ENCODE peak calls at places on chromosomes 5 and 9, in six cellular contexts. U is kidney, B is left lung, T is breast epithelium, J is tibial artery, M is pancreas. N is an unnamed sample.

GRCh38 chr9:20529837-20530236 is 92.5 kb downstream of the MLLT3 start:
- DNase-seq in M (no peak), J (no peak), B (no peak), U (no peak), T (no peak), N (no peak)

GRCh38 chr9:130770679-130771442 is 64.2 kb upstream of the ABL1 start:
- DNase-seq in M (no peak), U (no peak), T (no peak), J (no peak), B (no peak), N (no peak)

GRCh38 chr5:65262094-65262493 is 219.6 kb downstream of the ADAMTS6 start:
- DNase-seq in J (no peak), M (peak; percentile 54), U (no peak), B (no peak), T (no peak), N (no peak)

GRCh38 chr9:100670719-100671118 is 92.8 kb downstream of the CAVIN4 start:
- DNase-seq in J (no peak), B (no peak), M (no peak), U (no peak), T (no peak), N (no peak)

GRCh38 chr5:147177125-147177840 is 57.5 kb upstream of the STK32A start:
- DNase-seq in B (no peak), J (no peak), T (no peak), M (no peak), U (no peak), N (no peak)

GRCh38 chr5:31573494-31573893 is 41.4 kb downstream of the C5orf22 start:
- DNase-seq in M (no peak), B (no peak), T (no peak), U (no peak), J (no peak), N (no peak)

GRCh38 chr5:116455061-116455460 is 119.6 kb downstream of the SEMA6A start:
- DNase-seq in U (no peak), B (no peak), T (no peak), M (no peak), J (no peak), N (no peak)

GRCh38 chr5:150653145-150653761 is 7.8 kb upstream of the MYOZ3 start:
- DNase-seq in U (peak; percentile 33), J (no peak), M (no peak), B (peak; percentile 2), T (no peak), N (no peak)

GRCh38 chr5:171661146-171661545 is 124.5 kb upstream of the SMIM23 start:
- DNase-seq in J (no peak), T (no peak), M (no peak), B (no peak), U (no peak), N (no peak)

GRCh38 chr9:68981825-68982224 is 32.1 kb downstream of the PRKACG start:
- DNase-seq in U (no peak), M (no peak), B (no peak), T (no peak), J (no peak), N (peak; percentile 59)

GRCh38 chr9:68980341-68980914 is 33.5 kb downstream of the PRKACG start:
- DNase-seq in B (no peak), J (no peak), T (no peak), U (no peak), M (no peak), N (peak; percentile 22)

GRCh38 chr9:68983797-68984419 is 30.0 kb downstream of the PRKACG start:
- DNase-seq in T (no peak), J (no peak), U (no peak), B (no peak), M (no peak), N (no peak)

GRCh38 chr9:68979538-68980314 is 34.2 kb downstream of the PRKACG start:
- DNase-seq in T (no peak), U (no peak), B (no peak), M (no peak), J (no peak), N (peak; percentile 25)

GRCh38 chr9:68983008-68983411 is 30.9 kb downstream of the PRKACG start:
- DNase-seq in U (no peak), J (no peak), T (no peak), M (no peak), B (no peak), N (no peak)
- H3K4me1 ChIP-seq in U (no peaks in the 10 kb centered on the region), J (no peaks in the 10 kb centered on the region), T (no peaks in the 10 kb centered on the region), M (peaks cover 8% of the 10 kb centered on the region), B (peaks cover 8% of the 10 kb centered on the region), N (peaks cover 12% of the 10 kb centered on the region)

GRCh38 chr9:91378695-91379127 is 17.0 kb upstream of the AUH start:
- DNase-seq in T (no peak), B (no peak), J (no peak), U (no peak), M (no peak), N (no peak)
- H3K4me3 ChIP-seq in T (no peak overlapping the region), B (no peak overlapping the region), J (no peak overlapping the region), U (no peak overlapping the region), M (no peak overlapping the region), N (no peak overlapping the region)

DNA sequence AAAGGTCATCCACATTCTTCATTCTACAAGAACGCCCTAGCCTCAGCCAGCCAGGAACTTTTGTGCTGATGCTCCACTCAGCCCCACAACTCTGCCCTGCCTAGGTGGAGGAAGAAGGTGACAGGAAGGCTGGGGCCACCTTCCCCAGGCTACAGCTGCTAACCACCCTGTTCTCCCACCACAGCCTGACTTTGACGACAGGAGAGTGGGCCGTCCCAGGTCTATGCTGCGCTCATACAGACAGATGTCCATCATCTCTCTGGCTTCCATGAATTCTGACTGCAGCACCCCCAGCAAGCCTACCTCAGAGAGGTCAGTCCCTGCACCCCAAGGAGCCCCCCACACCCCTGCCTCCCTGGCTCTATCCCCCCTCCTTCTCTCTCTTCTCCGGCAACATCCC is 28.2 kb upstream of the FOXI1 start:
- DNase-seq in B (no peak), U (no peak), M (no peak), T (no peak), J (no peak), N (no peak)
- H3K4me1 ChIP-seq in B (no peaks in the 10 kb centered on the region), U (no peaks in the 10 kb centered on the region), M (no peaks in the 10 kb centered on the region), T (no peaks in the 10 kb centered on the region), J (no peaks in the 10 kb centered on the region), N (no peaks in the 10 kb centered on the region)

GRCh38 chr5:54445691-54446090 is 9.8 kb upstream of the HSPB3 start:
- DNase-seq in M (no peak), B (no peak), J (no peak), U (no peak), T (no peak), N (no peak)

GRCh38 chr5:54443264-54443663 is 12.2 kb upstream of the HSPB3 start:
- DNase-seq in B (no peak), M (no peak), T (no peak), U (no peak), J (no peak), N (no peak)

GRCh38 chr5:54438601-54439399 is 16.7 kb upstream of the HSPB3 start:
- DNase-seq in U (no peak), J (no peak), M (no peak), B (no peak), T (no peak), N (no peak)

GRCh38 chr5:54442271-54442670 is 13.2 kb upstream of the HSPB3 start:
- DNase-seq in M (no peak), T (no peak), U (no peak), J (no peak), B (no peak), N (no peak)

GRCh38 chr5:54440456-54440893 is 15.0 kb upstream of the HSPB3 start:
- DNase-seq in J (no peak), U (no peak), M (no peak), B (no peak), T (no peak), N (no peak)
- H3K4me3 ChIP-seq in J (no peak overlapping the region), U (no peak overlapping the region), M (no peak overlapping the region), B (no peak overlapping the region), T (no peak overlapping the region), N (no peak overlapping the region)